ENCODE peak calls at places on chromosomes 12 and 14, in eight cellular contexts. One of them, this sample, is unnamed.

GRCh38 chr12:52691076-52691764 is 11.0 kb upstream of the KRT1 start:
- DNase-seq in non-pigmented ciliary epithelial cell: no peak
- DNase-seq in ELR: no peak
- DNase-seq in cardiac septum: no peak
- DNase-seq in WTC11: peak
- DNase-seq in cardiac fibroblast: no peak
- DNase-seq in GM20000: no peak
- DNase-seq in mucosa of descending colon: peak
- DNase-seq in this sample: no peak

GRCh38 chr14:68749487-68750475 is 43.1 kb downstream of the ZFP36L1 start:
- DNase-seq in WTC11: no peak
- DNase-seq in cardiac septum: no peak
- DNase-seq in mucosa of descending colon: no peak
- DNase-seq in GM20000: no peak
- DNase-seq in cardiac fibroblast: peak
- DNase-seq in ELR: no peak
- DNase-seq in non-pigmented ciliary epithelial cell: no peak
- DNase-seq in this sample: no peak

GRCh38 chr12:16939871-16940306 is 333.9 kb upstream of the LMO3 start:
- DNase-seq in non-pigmented ciliary epithelial cell: peak
- DNase-seq in WTC11: peak
- DNase-seq in cardiac fibroblast: peak
- DNase-seq in ELR: peak
- DNase-seq in cardiac septum: no peak
- DNase-seq in GM20000: peak
- DNase-seq in mucosa of descending colon: peak
- DNase-seq in this sample: no peak

GRCh38 chr14:75705014-75705413 is 44.0 kb downstream of the TTLL5 start:
- DNase-seq in ELR: peak
- DNase-seq in GM20000: no peak
- DNase-seq in cardiac fibroblast: peak
- DNase-seq in non-pigmented ciliary epithelial cell: no peak
- DNase-seq in cardiac septum: no peak
- DNase-seq in mucosa of descending colon: no peak
- DNase-seq in WTC11: no peak
- DNase-seq in this sample: peak

GRCh38 chr14:84885061-84885460 is 644.9 kb upstream of the FLRT2 start:
- DNase-seq in non-pigmented ciliary epithelial cell: no peak
- DNase-seq in cardiac fibroblast: no peak
- DNase-seq in mucosa of descending colon: no peak
- DNase-seq in ELR: no peak
- DNase-seq in cardiac septum: no peak
- DNase-seq in GM20000: no peak
- DNase-seq in WTC11: no peak
- DNase-seq in this sample: no peak

GRCh38 chr12:68290126-68290525 is 36.7 kb upstream of the IL22 start:
- DNase-seq in cardiac fibroblast: no peak
- DNase-seq in GM20000: peak
- DNase-seq in cardiac septum: no peak
- DNase-seq in non-pigmented ciliary epithelial cell: no peak
- DNase-seq in mucosa of descending colon: no peak
- DNase-seq in WTC11: no peak
- DNase-seq in ELR: peak
- DNase-seq in this sample: no peak

GRCh38 chr12:109461049-109461845 is 15.9 kb downstream of the KCTD10 start:
- DNase-seq in mucosa of descending colon: peak
- DNase-seq in cardiac septum: no peak
- DNase-seq in cardiac fibroblast: peak
- DNase-seq in ELR: peak
- DNase-seq in non-pigmented ciliary epithelial cell: no peak
- DNase-seq in GM20000: peak
- DNase-seq in WTC11: no peak
- DNase-seq in this sample: peak

GRCh38 chr12:57216014-57216891 is at the start of gene NXPH4:
- DNase-seq in mucosa of descending colon: peak
- DNase-seq in ELR: peak
- DNase-seq in GM20000: peak
- DNase-seq in non-pigmented ciliary epithelial cell: no peak
- DNase-seq in WTC11: peak
- DNase-seq in cardiac septum: no peak
- DNase-seq in cardiac fibroblast: no peak
- DNase-seq in this sample: peak

GRCh38 chr14:52131640-52132320 is 62.9 kb upstream of the NID2 start:
- DNase-seq in mucosa of descending colon: peak
- DNase-seq in non-pigmented ciliary epithelial cell: peak
- DNase-seq in GM20000: peak
- DNase-seq in cardiac septum: peak
- DNase-seq in cardiac fibroblast: peak
- DNase-seq in ELR: peak
- DNase-seq in WTC11: peak
- DNase-seq in this sample: peak

GRCh38 chr12:41345071-41345470 is 157.0 kb downstream of the PDZRN4 start:
- DNase-seq in non-pigmented ciliary epithelial cell: no peak
- DNase-seq in cardiac septum: no peak
- DNase-seq in ELR: no peak
- DNase-seq in cardiac fibroblast: no peak
- DNase-seq in mucosa of descending colon: no peak
- DNase-seq in WTC11: no peak
- DNase-seq in GM20000: no peak
- DNase-seq in this sample: no peak

GRCh38 chr14:31319701-31320100 is 100.6 kb downstream of the HEATR5A start:
- DNase-seq in mucosa of descending colon: no peak
- DNase-seq in non-pigmented ciliary epithelial cell: no peak
- DNase-seq in WTC11: no peak
- DNase-seq in GM20000: no peak
- DNase-seq in ELR: no peak
- DNase-seq in cardiac fibroblast: no peak
- DNase-seq in cardiac septum: no peak
- DNase-seq in this sample: no peak

GRCh38 chr12:48054955-48055821 is 50.7 kb downstream of the SENP1 start:
- DNase-seq in GM20000: no peak
- DNase-seq in WTC11: no peak
- DNase-seq in cardiac fibroblast: no peak
- DNase-seq in non-pigmented ciliary epithelial cell: no peak
- DNase-seq in mucosa of descending colon: no peak
- DNase-seq in ELR: no peak
- DNase-seq in cardiac septum: no peak
- DNase-seq in this sample: no peak

GRCh38 chr12:72267974-72268373 is 4.2 kb upstream of the TRHDE start:
- DNase-seq in cardiac fibroblast: no peak
- DNase-seq in ELR: peak
- DNase-seq in mucosa of descending colon: no peak
- DNase-seq in WTC11: no peak
- DNase-seq in cardiac septum: no peak
- DNase-seq in non-pigmented ciliary epithelial cell: no peak
- DNase-seq in GM20000: no peak
- DNase-seq in this sample: no peak

GRCh38 chr12:4250691-4251090 is 22.9 kb upstream of the CCND2 start:
- DNase-seq in WTC11: no peak
- DNase-seq in cardiac fibroblast: no peak
- DNase-seq in non-pigmented ciliary epithelial cell: no peak
- DNase-seq in mucosa of descending colon: no peak
- DNase-seq in ELR: no peak
- DNase-seq in cardiac septum: no peak
- DNase-seq in GM20000: no peak
- DNase-seq in this sample: no peak

GRCh38 chr14:66045572-66046021 is 440.6 kb upstream of the CCDC196 start:
- DNase-seq in non-pigmented ciliary epithelial cell: peak
- DNase-seq in cardiac septum: no peak
- DNase-seq in ELR: no peak
- DNase-seq in GM20000: no peak
- DNase-seq in cardiac fibroblast: peak
- DNase-seq in mucosa of descending colon: no peak
- DNase-seq in WTC11: no peak
- DNase-seq in this sample: no peak

This sample was measured in foreskin fibroblast.